ENCODE peak calls at places on chromosomes 1 and 21, in ten cellular contexts. M is lower lobe of right lung, P is aorta, B is breast epithelium, C is colonic mucosa, O is pancreas, X is left ventricle myocardium inferior, Y is mesendoderm, K is right atrium auricular region, E is fibroblast of lung. S is an unnamed sample. For H3K4me1 and H3K36me3, the result is how much of the 10 kb centered on the place peaks cover.

GRCh38 chr1:231186356-231187115 is 24.7 kb downstream of the TRIM67 start:
- DNase-seq in M (no peak), P (no peak), B (no peak), C (no peak), O (no peak), X (no peak), Y (no peak), K (no peak), E (no peak), S (peak)

GRCh38 chr21:29829514-29830255 is 110.1 kb downstream of the GRIK1 start:
- DNase-seq in M (no peak), P (no peak), B (no peak), C (no peak), O (no peak), X (no peak), Y (no peak), K (no peak), E (peak), S (no peak)

GRCh38 chr21:36320421-36321324 is 676 bp downstream of the MORC3 start:
- DNase-seq in M (peak), P (peak), B (peak), C (peak), O (peak), X (peak), Y (peak), K (peak), E (peak), S (peak)

GRCh38 chr1:27574871-27575831 is 28.8 kb downstream of the AHDC1 start:
- DNase-seq in M (peak), P (peak), B (no peak), C (peak), O (peak), X (peak), Y (peak), K (peak), E (peak), S (no peak)

GRCh38 chr1:43427524-43427923 is 26.2 kb downstream of the HYI start:
- DNase-seq in M (peak), P (peak), B (peak), C (no peak), O (no peak), X (no peak), Y (no peak), K (no peak), E (no peak), S (no peak)

GRCh38 chr1:29810121-29811120 is 574.1 kb downstream of the PTPRU start:
- DNase-seq in M (no peak), P (peak), B (no peak), C (no peak), O (no peak), X (no peak), Y (no peak), K (no peak), E (no peak), S (peak)

GRCh38 chr1:178864326-178864725 is 6.6 kb downstream of the ANGPTL1 start:
- DNase-seq in M (no peak), P (no peak), B (no peak), C (no peak), O (no peak), X (no peak), Y (no peak), K (no peak), E (peak), S (no peak)

GRCh38 chr1:171267391-171267790 is 19.1 kb downstream of the FMO1 start:
- DNase-seq in M (no peak), P (no peak), B (no peak), C (no peak), O (no peak), X (no peak), Y (no peak), K (no peak), E (peak), S (no peak)

GRCh38 chr1:7702365-7702764 is 68.7 kb upstream of the VAMP3 start:
- DNase-seq in M (no peak), P (no peak), B (no peak), C (no peak), O (no peak), X (no peak), Y (peak), K (no peak), E (no peak), S (no peak)

GRCh38 chr1:233172201-233172600 is 123.3 kb downstream of the PCNX2 start:
- DNase-seq in M (no peak), P (no peak), B (no peak), C (no peak), O (no peak), X (no peak), Y (peak), K (no peak), E (peak), S (no peak)

GRCh38 chr1:19072285-19072981 is 116.0 kb upstream of the IFFO2 start:
- DNase-seq in M (peak), P (no peak), B (no peak), C (no peak), O (no peak), X (no peak), Y (no peak), K (no peak), E (no peak), S (peak)

GRCh38 chr1:234715252-234715945 is 105.4 kb upstream of the IRF2BP2 start:
- DNase-seq in M (no peak), P (no peak), B (no peak), C (no peak), O (no peak), X (no peak), Y (no peak), K (no peak), E (no peak), S (no peak)

GRCh38 chr1:67564193-67564592 is 120.8 kb upstream of the GADD45A start:
- DNase-seq in M (no peak), P (no peak), B (no peak), C (no peak), O (no peak), X (no peak), Y (no peak), K (peak), E (no peak), S (no peak)

GRCh38 chr1:63073530-63074306 is 248.6 kb upstream of the FOXD3 start:
- DNase-seq in M (no peak), P (no peak), B (no peak), C (no peak), O (no peak), X (no peak), Y (peak), K (no peak), E (no peak), S (no peak)

GRCh38 chr1:36975642-36976041 is 58.7 kb downstream of the GRIK3 start:
- DNase-seq in M (no peak), P (no peak), B (no peak), C (no peak), O (no peak), X (no peak), Y (peak), K (no peak), E (no peak), S (no peak)

GRCh38 chr1:76381450-76382108 is 307.0 kb downstream of the ST6GALNAC3 start:
- DNase-seq in M (no peak), P (no peak), B (no peak), C (no peak), O (no peak), X (no peak), Y (peak), K (no peak), E (peak), S (no peak)

GRCh38 chr1:41425369-41425768 is 59.1 kb downstream of the EDN2 start:
- DNase-seq in M (no peak), P (no peak), B (no peak), C (no peak), O (no peak), X (no peak), Y (no peak), K (no peak), E (no peak), S (no peak)

GRCh38 chr1:228073870-228074545 is 8.5 kb upstream of the ARF1 start:
- DNase-seq in M (peak), P (no peak), B (no peak), C (no peak), O (no peak), X (peak), Y (peak), K (no peak), E (no peak), S (peak)

GRCh38 chr1:167627865-167628641 is 2.0 kb upstream of the RCSD1 start:
- DNase-seq in M (no peak), P (no peak), B (no peak), C (no peak), O (no peak), X (peak), Y (peak), K (no peak), E (peak), S (peak)

GRCh38 chr1:2911391-2912178 is 109.7 kb upstream of the ACTRT2 start:
- DNase-seq in M (no peak), P (no peak), B (no peak), C (no peak), O (no peak), X (no peak), Y (no peak), K (no peak), E (no peak), S (no peak)

GRCh38 chr1:30868833-30869435 is 39.6 kb downstream of the SDC3 start:
- DNase-seq in M (no peak), P (no peak), B (no peak), C (no peak), O (no peak), X (no peak), Y (no peak), K (no peak), E (no peak), S (no peak)

GRCh38 chr21:37682908-37683307 is 233.3 kb downstream of the KCNJ6 start:
- DNase-seq in M (no peak), P (no peak), B (no peak), C (no peak), O (no peak), X (no peak), Y (no peak), K (no peak), E (no peak), S (no peak)

GRCh38 chr1:26627959-26628358 is 67.9 kb upstream of the ARID1A start:
- DNase-seq in M (no peak), P (no peak), B (no peak), C (no peak), O (no peak), X (no peak), Y (no peak), K (no peak), E (no peak), S (no peak)

GRCh38 chr1:234405676-234406075 is 32.4 kb downstream of the COA6 start:
- DNase-seq in M (no peak), P (no peak), B (no peak), C (no peak), O (no peak), X (no peak), Y (no peak), K (no peak), E (no peak), S (no peak)

GRCh38 chr21:26843912-26844257 is 1.3 kb downstream of the ADAMTS1 start:
- DNase-seq in M (no peak), P (no peak), B (no peak), C (no peak), O (no peak), X (no peak), Y (no peak), K (no peak), E (peak), S (no peak)

GRCh38 chr1:22418852-22419480 is 32.7 kb upstream of the ZBTB40 start:
- DNase-seq in M (no peak), P (no peak), B (no peak), C (no peak), O (no peak), X (no peak), Y (peak), K (no peak), E (peak), S (no peak)

GRCh38 chr1:74571493-74571800 is 59.0 kb upstream of the LRRC53 start:
- DNase-seq in M (no peak), P (no peak), B (no peak), C (no peak), O (no peak), X (no peak), Y (no peak), K (no peak), E (no peak), S (no peak)

GRCh38 chr1:68217060-68217554 is 15.2 kb downstream of the WLS start:
- DNase-seq in M (no peak), P (no peak), B (no peak), C (no peak), O (no peak), X (no peak), Y (peak), K (no peak), E (peak), S (no peak)

DNA sequence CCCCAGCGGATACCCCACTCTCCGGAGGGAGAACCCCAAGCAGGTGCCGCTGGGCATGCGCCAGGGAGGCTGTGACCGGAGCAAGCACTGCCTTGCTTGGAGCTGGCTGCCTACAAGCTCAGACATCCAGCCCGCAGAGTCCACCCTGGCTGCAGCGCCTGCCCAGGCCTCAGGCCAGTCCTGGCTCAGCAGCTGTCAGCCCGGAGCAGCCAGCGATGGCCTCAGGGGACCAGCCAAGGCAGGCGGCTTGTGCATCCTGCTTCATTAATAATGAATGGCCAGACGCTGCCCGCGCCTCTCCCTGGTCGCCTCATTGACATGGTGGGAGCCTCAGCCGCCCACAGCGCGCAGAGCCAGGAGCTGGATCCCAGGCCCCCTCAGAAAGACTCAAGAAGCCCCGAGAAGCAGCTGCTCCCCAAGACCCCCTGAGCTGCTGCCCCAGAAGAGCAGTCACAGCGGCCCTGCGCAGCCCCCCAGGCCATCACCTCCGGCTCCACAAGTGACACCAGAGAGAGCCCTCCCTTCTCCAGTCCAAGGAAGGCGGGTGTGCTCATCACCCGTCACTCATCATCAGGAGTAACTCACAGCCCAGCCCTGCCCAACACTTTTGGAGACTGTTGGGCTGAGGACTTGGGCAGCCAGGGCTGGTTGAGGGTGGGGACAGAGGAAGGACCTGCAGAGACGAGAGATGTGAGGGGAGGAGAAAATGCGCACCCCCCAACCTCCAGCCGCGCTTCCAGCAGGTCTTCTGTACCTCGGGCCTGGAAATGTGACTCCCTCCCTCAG is 19.6 kb downstream of the KCNAB2 start:
- DNase-seq in M (no peak), P (no peak), B (no peak), C (no peak), O (no peak), X (peak), Y (no peak), K (no peak), E (no peak), S (no peak)
- H3K4me1 ChIP-seq in M (under half), P (under half), B (under half), C (under half), O (under half), X (under half), Y (under half), K (under half), E (under half), S (under half)

GRCh38 chr21:41819236-41819855 is 52.5 kb upstream of the RIPK4 start:
- DNase-seq in M (no peak), P (peak), B (no peak), C (no peak), O (no peak), X (no peak), Y (no peak), K (no peak), E (no peak), S (peak)

GRCh38 chr21:41819856-41820281 is 53.0 kb upstream of the RIPK4 start:
- DNase-seq in M (no peak), P (peak), B (no peak), C (no peak), O (no peak), X (no peak), Y (no peak), K (no peak), E (no peak), S (peak)

GRCh38 chr21:41817228-41817627 is 50.4 kb upstream of the RIPK4 start:
- DNase-seq in M (no peak), P (peak), B (no peak), C (peak), O (peak), X (no peak), Y (peak), K (no peak), E (peak), S (peak)

GRCh38 chr21:41816583-41817165 is 49.8 kb upstream of the RIPK4 start:
- DNase-seq in M (no peak), P (peak), B (peak), C (peak), O (peak), X (peak), Y (peak), K (peak), E (peak), S (peak)

GRCh38 chr21:41817877-41818855 is 51.3 kb upstream of the RIPK4 start:
- DNase-seq in M (no peak), P (peak), B (no peak), C (no peak), O (no peak), X (no peak), Y (no peak), K (no peak), E (no peak), S (peak)
- H3K36me3 ChIP-seq in M (under half), P (under half), B (under half), C (under half), O (under half), X (under half), Y (under half), K (under half), E (under half), S (under half)

GRCh38 chr21:32278518-32279376 is at the start of gene MIS18A:
- DNase-seq in M (peak), P (peak), B (peak), C (peak), O (peak), X (peak), Y (peak), K (peak), E (peak), S (peak)

GRCh38 chr21:32276671-32277070 is 2.2 kb downstream of the MIS18A start:
- DNase-seq in M (no peak), P (no peak), B (no peak), C (no peak), O (no peak), X (no peak), Y (no peak), K (no peak), E (no peak), S (no peak)

GRCh38 chr21:32281531-32281930 is 2.7 kb upstream of the MIS18A start:
- DNase-seq in M (no peak), P (no peak), B (no peak), C (no peak), O (no peak), X (no peak), Y (no peak), K (no peak), E (peak), S (no peak)

GRCh38 chr21:32279377-32279680 is 480 bp upstream of the MIS18A start:
- DNase-seq in M (no peak), P (no peak), B (no peak), C (no peak), O (no peak), X (no peak), Y (no peak), K (no peak), E (no peak), S (no peak)

GRCh38 chr21:32278068-32278467 is 781 bp downstream of the MIS18A start:
- DNase-seq in M (no peak), P (no peak), B (no peak), C (no peak), O (no peak), X (no peak), Y (peak), K (no peak), E (no peak), S (no peak)
- H3K27ac ChIP-seq in M (no peak), P (no peak), B (no peak), C (no peak), O (no peak), X (no peak), Y (no peak), K (peak), E (peak), S (no peak)

DNA sequence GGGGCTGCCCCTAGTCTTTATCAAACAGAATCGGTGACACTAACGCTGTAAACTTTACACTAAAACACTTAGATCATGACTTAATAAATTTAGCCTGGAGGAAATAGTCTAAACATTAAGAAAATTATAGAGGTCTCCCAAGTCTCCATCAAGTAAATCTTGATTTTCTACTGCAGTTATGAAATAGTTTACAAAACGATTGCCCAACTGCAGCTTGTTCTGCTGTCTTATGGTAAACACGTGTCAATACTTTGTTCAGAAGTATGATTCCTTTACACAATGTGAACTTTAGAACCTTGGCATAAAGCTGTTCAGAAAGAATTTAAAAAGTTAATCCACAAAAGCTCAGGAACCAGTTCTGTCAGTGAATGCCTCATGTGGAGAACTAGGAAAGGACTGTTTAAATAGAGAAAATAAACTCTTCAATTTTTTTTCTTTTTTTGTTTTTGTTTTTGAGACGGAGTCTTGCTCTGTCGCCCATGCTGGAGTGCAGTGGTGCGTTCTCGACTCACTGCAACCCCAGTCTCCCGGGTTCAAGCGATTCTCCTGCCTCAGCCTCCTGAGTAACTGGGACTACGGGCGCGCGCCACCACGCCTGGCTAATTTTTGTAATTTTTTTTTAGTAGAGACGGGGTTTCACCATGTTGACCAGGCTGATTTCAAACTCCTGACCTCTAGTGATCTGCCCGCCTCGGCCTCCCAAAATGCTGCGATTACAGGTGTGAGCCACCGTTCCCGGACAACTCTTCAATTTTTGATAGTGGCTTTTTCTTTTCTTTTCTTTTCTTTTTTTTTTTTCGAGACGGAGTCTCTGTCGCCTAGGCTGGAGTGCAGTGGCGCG is 1.6 kb downstream of the DDI2 start:
- DNase-seq in M (no peak), P (no peak), B (no peak), C (peak), O (no peak), X (no peak), Y (no peak), K (no peak), E (peak), S (no peak)
- H3K4me1 ChIP-seq in M (half or more), P (under half), B (under half), C (under half), O (under half), X (half or more), Y (under half), K (under half), E (under half), S (half or more)

DNA sequence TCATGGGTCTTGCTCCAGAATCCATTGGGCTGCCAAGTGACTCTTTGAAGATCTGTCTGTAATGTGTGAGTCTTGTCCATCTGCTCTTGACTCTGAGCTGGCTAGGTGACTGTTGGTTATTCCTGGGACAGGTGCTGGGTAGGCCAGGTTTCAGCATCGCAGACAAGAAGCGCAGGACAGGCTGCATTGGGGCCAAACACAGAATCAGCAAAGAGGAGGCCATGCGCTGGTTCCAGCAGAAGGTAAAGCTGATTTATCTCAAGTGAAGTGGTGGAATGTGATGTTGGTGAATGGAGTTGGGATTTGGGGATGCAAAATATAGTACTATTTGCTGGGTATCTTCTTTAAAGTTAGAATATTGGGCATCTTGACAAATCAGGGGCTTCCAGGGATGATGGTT is 4.1 kb downstream of the RPL11 start:
- DNase-seq in M (no peak), P (no peak), B (no peak), C (no peak), O (no peak), X (no peak), Y (no peak), K (no peak), E (no peak), S (no peak)
- H3K36me3 ChIP-seq in M (half or more), P (under half), B (under half), C (under half), O (under half), X (half or more), Y (under half), K (half or more), E (under half), S (half or more)

GRCh38 chr21:32426066-32426465 is 13.6 kb downstream of the EVA1C start:
- DNase-seq in M (no peak), P (no peak), B (no peak), C (no peak), O (no peak), X (no peak), Y (no peak), K (no peak), E (no peak), S (no peak)
- H3K27ac ChIP-seq in M (no peak), P (peak), B (peak), C (no peak), O (no peak), X (peak), Y (no peak), K (no peak), E (no peak), S (no peak)

S was measured in spleen.